ENCODE peak calls at places on chromosomes 16 and 17, in ten cellular contexts. W, G, P, X, F, Q, T, N, A and H are unnamed samples.

GRCh38 chr16:30910427-30911029 is 12.8 kb upstream of the FBXL19 start:
- DNase-seq in T (no peak), A (no peak), W (no peak), N (no peak), Q (no peak), G (no peak), P (no peak), F (no peak), X (no peak), H (no peak)

GRCh38 chr16:66250686-66251405 is 115.6 kb upstream of the CDH5 start:
- DNase-seq in T (peak; percentile 81), Q (no peak), P (no peak), A (no peak), N (no peak), G (peak; percentile 71), W (no peak), X (no peak), F (peak; percentile 97), H (no peak)

GRCh38 chr16:48687421-48688038 is 77.5 kb upstream of the N4BP1 start:
- DNase-seq in A (peak; percentile 42), W (no peak), Q (peak; percentile 68), P (peak; percentile 64), F (peak; percentile 78), G (no peak), N (peak; percentile 73), X (peak; percentile 31), T (peak; percentile 35), H (peak; percentile 55)

GRCh38 chr17:76561332-76561731 is 21.5 kb downstream of the PRCD start:
- DNase-seq in P (no peak), Q (no peak), W (no peak), T (no peak), X (no peak), A (no peak), N (no peak), G (no peak), F (no peak), H (no peak)

GRCh38 chr16:85354623-85355514 is 242.6 kb upstream of the CIBAR2 start:
- DNase-seq in Q (no peak), A (no peak), N (no peak), W (no peak), X (peak; percentile 20), P (peak; percentile 98), F (no peak), T (peak; percentile 91), G (no peak), H (peak; percentile 18)

GRCh38 chr17:65287040-65287439 is 149.9 kb downstream of the RGS9 start:
- DNase-seq in Q (no peak), F (no peak), G (no peak), W (no peak), P (no peak), X (no peak), N (no peak), A (no peak), T (no peak), H (peak; percentile 37)

GRCh38 chr16:69918241-69918640 is 32.9 kb upstream of the CLEC18A start:
- DNase-seq in X (no peak), T (no peak), A (no peak), W (no peak), P (no peak), Q (no peak), F (no peak), N (no peak), G (no peak), H (no peak)

GRCh38 chr17:43601280-43602050 is 55.3 kb upstream of the ETV4 start:
- DNase-seq in X (no peak), N (no peak), G (no peak), F (no peak), W (no peak), Q (no peak), T (no peak), A (no peak), P (no peak), H (no peak)

GRCh38 chr16:1535391-1536291 is 2.2 kb downstream of the TMEM204 start:
- DNase-seq in P (no peak), W (no peak), X (no peak), Q (no peak), F (no peak), A (peak; percentile 48), N (no peak), T (no peak), G (no peak), H (no peak)

GRCh38 chr17:20092973-20093626 is 83.9 kb downstream of the SPECC1 start:
- DNase-seq in Q (peak; percentile 37), A (no peak), N (peak; percentile 51), F (no peak), X (no peak), G (no peak), T (no peak), W (no peak), P (no peak), H (no peak)

GRCh38 chr16:21656795-21657768 is 4.7 kb upstream of the IGSF6 start:
- DNase-seq in A (no peak), P (peak; percentile 49), X (no peak), T (peak; percentile 48), G (no peak), W (peak; percentile 27), N (no peak), F (peak; percentile 47), Q (peak; percentile 23), H (peak; percentile 31)

GRCh38 chr17:50265690-50266306 is 8.5 kb upstream of the TMEM92 start:
- DNase-seq in G (peak; percentile 71), A (no peak), F (no peak), Q (no peak), N (no peak), P (no peak), W (no peak), X (no peak), T (no peak), H (no peak)

GRCh38 chr16:81693047-81693446 is 86.0 kb upstream of the PLCG2 start:
- DNase-seq in N (no peak), Q (no peak), G (no peak), T (no peak), W (no peak), X (no peak), P (no peak), A (no peak), F (no peak), H (no peak)